ENCODE peak calls at places on chromosomes 4 and X, in six cellular contexts. U, Y, S, V, W and Q are unnamed samples.

GRCh38 chr4:183443609-183444148 is 757 bp upstream of the CDKN2AIP start:
- DNase-seq in V (peak), U (no peak), S (peak), Y (no peak), W (no peak), Q (no peak)

GRCh38 chrX:73867144-73867543 is 304.1 kb downstream of the CHIC1 start:
- DNase-seq in Y (no peak), W (no peak), U (no peak), S (no peak), V (no peak), Q (no peak)

GRCh38 chr4:148286043-148286442 is 156.2 kb downstream of the NR3C2 start:
- DNase-seq in V (no peak), S (no peak), Y (no peak), U (no peak), W (no peak), Q (no peak)

GRCh38 chr4:86848136-86848535 is 1.0 kb downstream of the SLC10A6 start:
- DNase-seq in S (no peak), V (no peak), W (no peak), U (no peak), Y (no peak), Q (no peak)

GRCh38 chr4:48635310-48635709 is 144.8 kb downstream of the FRYL start:
- DNase-seq in Y (peak), S (no peak), V (no peak), W (no peak), U (no peak), Q (no peak)

GRCh38 chrX:151513472-151513871 is 50.0 kb upstream of the PASD1 start:
- DNase-seq in W (no peak), U (no peak), V (no peak), Y (no peak), S (no peak), Q (no peak)

GRCh38 chr4:73727685-73728084 is 12.7 kb upstream of the CXCL8 start:
- DNase-seq in Y (no peak), V (no peak), S (no peak), W (no peak), U (no peak), Q (no peak)

GRCh38 chr4:113955411-113955810 is 24.0 kb downstream of the ARSJ start:
- DNase-seq in W (no peak), S (no peak), U (no peak), V (no peak), Y (no peak), Q (no peak)

GRCh38 chr4:9988349-9988748 is 32.9 kb downstream of the SLC2A9 start:
- DNase-seq in U (no peak), S (no peak), Y (no peak), V (no peak), W (no peak), Q (no peak)

GRCh38 chrX:134570509-134570846 is 87.8 kb downstream of the PLAC1 start:
- DNase-seq in V (no peak), S (no peak), U (no peak), W (no peak), Y (no peak), Q (no peak)

GRCh38 chrX:124280294-124280902 is 52.1 kb upstream of the TEX13D start:
- DNase-seq in Y (no peak), U (no peak), S (no peak), W (no peak), V (no peak), Q (no peak)

GRCh38 chr4:15729910-15730533 is 27.2 kb downstream of the BST1 start:
- DNase-seq in W (no peak), Y (peak), U (peak), V (peak), S (peak), Q (peak)

GRCh38 chr4:102449751-102450352 is 51.3 kb upstream of the NFKB1 start:
- DNase-seq in S (peak), U (peak), V (peak), W (no peak), Y (peak), Q (peak)

GRCh38 chrX:21675931-21676330 is 17.8 kb upstream of the KLHL34 start:
- DNase-seq in U (no peak), V (no peak), S (no peak), W (no peak), Y (no peak), Q (no peak)

GRCh38 chrX:13059676-13060499 is 15.5 kb upstream of the FAM9C start:
- DNase-seq in Y (peak), U (no peak), S (no peak), W (no peak), V (no peak), Q (no peak)

GRCh38 chrX:150527108-150527507 is 41.3 kb upstream of the MTM1 start:
- DNase-seq in V (no peak), S (no peak), W (no peak), U (no peak), Y (no peak), Q (no peak)

GRCh38 chr4:77600521-77601451 is 4.8 kb upstream of the CXCL13 start:
- DNase-seq in U (peak), W (no peak), S (peak), Y (peak), V (peak), Q (peak)

GRCh38 chr4:183349673-183350072 is 27.4 kb upstream of the CLDN24 start:
- DNase-seq in V (no peak), W (no peak), U (no peak), S (no peak), Y (no peak), Q (no peak)

GRCh38 chr4:173214661-173215060 is 46.0 kb downstream of the GALNT7 start:
- DNase-seq in U (no peak), Y (peak), V (no peak), S (no peak), W (no peak), Q (no peak)